ENCODE peak calls at places on chromosome 18, in four cellular contexts. I is T-helper 2 cell; E is G401; O is stimulated activated CD4-positive, alpha-beta T cell treated with anti-CD3 and anti-CD28 coated beads, Interleukin-2, amount 100 ng/mL, for 24 hours. G is an unnamed sample.

GRCh38 chr18:23053756-23054457 is 81.4 kb upstream of the CABLES1 start:
- DNase-seq in I (no peak), E (peak; percentile 40), O (no peak), G (no peak)

GRCh38 chr18:31241900-31242409 is 76.0 kb upstream of the DSG1 start:
- DNase-seq in I (no peak), E (no peak), O (no peak), G (peak; percentile 86)

GRCh38 chr18:78785706-78786105 is 193.9 kb upstream of the SALL3 start:
- DNase-seq in I (no peak), E (no peak), O (no peak), G (no peak)

GRCh38 chr18:77030201-77030600 is 102.4 kb downstream of the MBP start:
- DNase-seq in I (no peak), E (no peak), O (no peak), G (no peak)

GRCh38 chr18:9474103-9474982 is 970 bp upstream of the RALBP1 start:
- DNase-seq in I (no peak), E (peak; percentile 83), O (no peak), G (peak; percentile 47)

GRCh38 chr18:9475643-9476580 is 599 bp downstream of the RALBP1 start:
- DNase-seq in I (peak; percentile 42), E (peak; percentile 24), O (peak; percentile 69), G (no peak)

GRCh38 chr18:56637897-56638231 is 528 bp downstream of the TXNL1 start:
- DNase-seq in I (no peak), E (peak; percentile 8), O (no peak), G (no peak)

GRCh38 chr18:47997338-47997780 is 66.9 kb upstream of the SMAD2 start:
- DNase-seq in I (no peak), E (no peak), O (peak; percentile 49), G (no peak)

GRCh38 chr18:34767601-34768027 is 57.5 kb downstream of the DTNA start:
- DNase-seq in I (no peak), E (no peak), O (no peak), G (no peak)

GRCh38 chr18:24567199-24567598 is 106.8 kb downstream of the HRH4 start:
- DNase-seq in I (no peak), E (no peak), O (no peak), G (no peak)

GRCh38 chr18:30386624-30387023 is 655.9 kb downstream of the DSC3 start:
- DNase-seq in I (no peak), E (no peak), O (no peak), G (no peak)

GRCh38 chr18:22731398-22731797 is 201.7 kb upstream of the RBBP8 start:
- DNase-seq in I (no peak), E (no peak), O (no peak), G (no peak)

GRCh38 chr18:51188024-51188701 is 9.3 kb downstream of the MEX3C start:
- DNase-seq in I (no peak), E (no peak), O (no peak), G (no peak)

GRCh38 chr18:9422816-9423519 is 52.3 kb upstream of the RALBP1 start:
- DNase-seq in I (no peak), E (no peak), O (no peak), G (peak; percentile 44)

GRCh38 chr18:13273800-13274199 is 55.2 kb downstream of the LDLRAD4 start:
- DNase-seq in I (no peak), E (no peak), O (peak; percentile 33), G (no peak)

GRCh38 chr18:23994361-23994902 is 20.1 kb upstream of the TTC39C start:
- DNase-seq in I (no peak), E (peak; percentile 10), O (no peak), G (no peak)

GRCh38 chr18:79454034-79454735 is 58.5 kb downstream of the NFATC1 start:
- DNase-seq in I (no peak), E (no peak), O (no peak), G (no peak)

GRCh38 chr18:37662099-37662498 is 96.5 kb upstream of the CELF4 start:
- DNase-seq in I (no peak), E (no peak), O (no peak), G (no peak)